ENCODE peak calls at places on chromosomes 7 and 10, in seven cellular contexts. I is osteoblast; N is GM23338; X is stimulated activated CD4-positive, alpha-beta T cell treated with anti-CD3 and anti-CD28 coated beads, Interleukin-4, amount 100 ng/mL, for 24 hours; K is activated naive CD4-positive, alpha-beta T cell treated with anti-CD3 and anti-CD28 coated beads, Interleukin-2, amount 10 ng/mL, durations not matched to agents 7 days and 5 days; Y is GM10248; L is KBM-7. Z is an unnamed sample.
A peak's percentile ranks its signal among the peaks of the same experiment; 100 is the strongest.

GRCh38 chr10:123885406-123886164 is 6.0 kb downstream of the CPXM2 start:
- DNase-seq in I (peak; percentile 0), N (no peak), X (no peak), K (no peak), Y (no peak), L (no peak), Z (no peak)

GRCh38 chr7:15306286-15306685 is 255.5 kb downstream of the AGMO start:
- DNase-seq in I (no peak), N (no peak), X (no peak), K (no peak), Y (no peak), L (no peak), Z (no peak)

GRCh38 chr10:112804036-112804435 is 146.0 kb upstream of the TCF7L2 start:
- DNase-seq in I (no peak), N (peak; percentile 41), X (no peak), K (no peak), Y (no peak), L (no peak), Z (no peak)

GRCh38 chr10:32337343-32337742 is 9.6 kb downstream of the EPC1 start:
- DNase-seq in I (no peak), N (no peak), X (no peak), K (no peak), Y (no peak), L (no peak), Z (no peak)

GRCh38 chr7:96589038-96589437 is 120.6 kb downstream of the SEM1 start:
- DNase-seq in I (no peak), N (no peak), X (no peak), K (no peak), Y (no peak), L (no peak), Z (no peak)

GRCh38 chr10:3749011-3749410 is 36.0 kb downstream of the KLF6 start:
- DNase-seq in I (no peak), N (no peak), X (no peak), K (no peak), Y (no peak), L (no peak), Z (no peak)

GRCh38 chr10:48478980-48479811 is 125.7 kb downstream of the ARHGAP22 start:
- DNase-seq in I (peak; percentile 69), N (no peak), X (no peak), K (no peak), Y (no peak), L (peak; percentile 66), Z (no peak)

GRCh38 chr7:46479680-46480079 is 558.6 kb upstream of the IGFBP3 start:
- DNase-seq in I (no peak), N (no peak), X (no peak), K (no peak), Y (no peak), L (no peak), Z (no peak)

GRCh38 chr10:115046686-115047244 is 46.4 kb upstream of the ATRNL1 start:
- DNase-seq in I (no peak), N (no peak), X (no peak), K (no peak), Y (no peak), L (no peak), Z (no peak)

GRCh38 chr7:99244942-99245341 is 27.7 kb upstream of the MYH16 start:
- DNase-seq in I (no peak), N (no peak), X (no peak), K (no peak), Y (no peak), L (no peak), Z (no peak)

GRCh38 chr10:71584902-71585578 is 134.5 kb downstream of the C10orf105 start:
- DNase-seq in I (peak; percentile 22), N (no peak), X (no peak), K (no peak), Y (no peak), L (no peak), Z (no peak)

GRCh38 chr7:128740996-128741395 is 1.8 kb downstream of the CALU start:
- DNase-seq in I (no peak), N (no peak), X (no peak), K (no peak), Y (no peak), L (no peak), Z (peak; percentile 19)

GRCh38 chr7:43123457-43123856 is 11.0 kb downstream of the HECW1 start:
- DNase-seq in I (no peak), N (no peak), X (no peak), K (no peak), Y (no peak), L (no peak), Z (no peak)

GRCh38 chr7:106561657-106562411 is 99.1 kb downstream of the CCDC71L start:
- DNase-seq in I (no peak), N (no peak), X (no peak), K (no peak), Y (no peak), L (no peak), Z (no peak)

GRCh38 chr7:142371586-142372377 is 113.9 kb upstream of the PRSS58 start:
- DNase-seq in I (no peak), N (no peak), X (no peak), K (no peak), Y (no peak), L (no peak), Z (no peak)

GRCh38 chr10:106652279-106652678 is 512.2 kb downstream of the SORCS1 start:
- DNase-seq in I (no peak), N (no peak), X (no peak), K (no peak), Y (peak; percentile 19), L (peak; percentile 5), Z (no peak)

GRCh38 chr10:132117636-132118190 is 52.0 kb downstream of the JAKMIP3 start:
- DNase-seq in I (no peak), N (no peak), X (no peak), K (no peak), Y (no peak), L (no peak), Z (no peak)

GRCh38 chr10:78170026-78170475 is 136.4 kb downstream of the RPS24 start:
- DNase-seq in I (peak; percentile 85), N (no peak), X (no peak), K (no peak), Y (no peak), L (no peak), Z (no peak)

GRCh38 chr10:107230854-107231253 is 66.3 kb upstream of the SORCS1 start:
- DNase-seq in I (no peak), N (no peak), X (no peak), K (no peak), Y (no peak), L (no peak), Z (no peak)

GRCh38 chr7:13258386-13258785 is 571.0 kb downstream of the ARL4A start:
- DNase-seq in I (peak; percentile 17), N (no peak), X (no peak), K (no peak), Y (no peak), L (no peak), Z (no peak)

GRCh38 chr10:94183666-94184264 is 179.0 kb downstream of the NOC3L start:
- DNase-seq in I (peak; percentile 52), N (no peak), X (peak; percentile 3), K (no peak), Y (no peak), L (no peak), Z (no peak)

GRCh38 chr7:91089382-91089963 is 174.8 kb upstream of the FZD1 start:
- DNase-seq in I (no peak), N (peak; percentile 57), X (no peak), K (no peak), Y (peak; percentile 19), L (peak; percentile 44), Z (peak; percentile 16)

GRCh38 chr7:25028370-25028971 is 48.5 kb upstream of the OSBPL3 start:
- DNase-seq in I (peak; percentile 81), N (no peak), X (peak; percentile 29), K (peak; percentile 32), Y (no peak), L (peak; percentile 63), Z (no peak)

GRCh38 chr7:19522486-19522885 is 186.4 kb downstream of the POLR1F start:
- DNase-seq in I (peak; percentile 35), N (no peak), X (no peak), K (no peak), Y (no peak), L (no peak), Z (no peak)

GRCh38 chr10:1362589-1363465 is 306.6 kb downstream of the WDR37 start:
- DNase-seq in I (no peak), N (no peak), X (no peak), K (no peak), Y (no peak), L (no peak), Z (no peak)

GRCh38 chr7:33099154-33099940 is 9.9 kb downstream of the RP9 start:
- DNase-seq in I (no peak), N (no peak), X (no peak), K (no peak), Y (no peak), L (no peak), Z (no peak)

GRCh38 chr10:69237528-69238159 is 17.5 kb downstream of the HKDC1 start:
- DNase-seq in I (peak; percentile 96), N (peak; percentile 92), X (peak; percentile 90), K (peak; percentile 90), Y (peak; percentile 87), L (peak; percentile 86), Z (peak; percentile 72)

GRCh38 chr7:101450064-101450463 is 87.4 kb downstream of the COL26A1 start:
- DNase-seq in I (no peak), N (no peak), X (no peak), K (no peak), Y (no peak), L (peak; percentile 8), Z (no peak)

GRCh38 chr7:43658718-43659548 is 70.4 kb downstream of the COA1 start:
- DNase-seq in I (peak; percentile 87), N (no peak), X (peak; percentile 55), K (peak; percentile 42), Y (peak; percentile 55), L (no peak), Z (peak; percentile 39)

GRCh38 chr10:57362811-57363210 is 904.9 kb downstream of the IPMK start:
- DNase-seq in I (no peak), N (no peak), X (no peak), K (no peak), Y (no peak), L (no peak), Z (no peak)

GRCh38 chr10:63013755-63014154 is 119.4 kb upstream of the NRBF2 start:
- DNase-seq in I (peak; percentile 65), N (no peak), X (no peak), K (no peak), Y (no peak), L (no peak), Z (no peak)

GRCh38 chr10:71548494-71548846 is 151.8 kb downstream of the CDH23 start:
- DNase-seq in I (peak; percentile 89), N (no peak), X (no peak), K (peak; percentile 55), Y (peak; percentile 57), L (peak; percentile 14), Z (peak; percentile 49)

GRCh38 chr10:100653957-100654834 is 91.2 kb upstream of the PAX2 start:
- DNase-seq in I (peak; percentile 83), N (peak; percentile 78), X (peak; percentile 42), K (peak; percentile 47), Y (no peak), L (no peak), Z (peak; percentile 6)

GRCh38 chr7:93843260-93843659 is 47.3 kb downstream of the TFPI2 start:
- DNase-seq in I (no peak), N (no peak), X (no peak), K (no peak), Y (no peak), L (no peak), Z (no peak)

GRCh38 chr7:43659549-43659896 is 69.8 kb downstream of the COA1 start:
- DNase-seq in I (no peak), N (no peak), X (no peak), K (no peak), Y (no peak), L (no peak), Z (no peak)

GRCh38 chr7:43906327-43907010 is at the start of gene URGCP:
- DNase-seq in I (peak; percentile 98), N (peak; percentile 74), X (peak; percentile 46), K (peak; percentile 71), Y (peak; percentile 83), L (peak; percentile 21), Z (peak; percentile 74)

GRCh38 chr10:18312385-18313145 is 172.3 kb downstream of the CACNB2 start:
- DNase-seq in I (no peak), N (peak; percentile 71), X (no peak), K (no peak), Y (peak; percentile 41), L (peak; percentile 54), Z (peak; percentile 29)

Z was measured in RPMI8226.